ENCODE peak calls at places on chromosomes 1 and 21, in six cellular contexts. N is ovary, Q is tibial nerve, B is stomach, E is upper lobe of left lung, G is A549. A is an unnamed sample.

GRCh38 chr1:229210844-229211243 is 60.1 kb upstream of the RAB4A start:
- DNase-seq in N (no peak), G (no peak), Q (no peak), E (no peak), B (no peak), A (no peak)

GRCh38 chr21:45303751-45304150 is 16.1 kb upstream of the POFUT2 start:
- DNase-seq in G (no peak), E (no peak), B (no peak), N (peak; percentile 35), Q (no peak), A (no peak)

GRCh38 chr1:221356693-221357092 is 385.2 kb downstream of the DUSP10 start:
- DNase-seq in N (no peak), G (no peak), E (no peak), B (no peak), Q (no peak), A (no peak)

GRCh38 chr21:44814498-44815023 is 3.3 kb downstream of the SUMO3 start:
- DNase-seq in G (no peak), Q (no peak), E (no peak), N (no peak), B (no peak), A (no peak)

GRCh38 chr21:41947596-41948403 is 6.0 kb downstream of the C2CD2 start:
- DNase-seq in B (no peak), Q (no peak), E (no peak), G (no peak), N (peak; percentile 56), A (no peak)

GRCh38 chr1:25858494-25858893 is 763 bp downstream of the AUNIP start:
- DNase-seq in Q (no peak), E (no peak), G (no peak), N (no peak), B (no peak), A (no peak)

GRCh38 chr1:20640183-20640597 is 6.9 kb downstream of the PINK1 start:
- DNase-seq in B (peak; percentile 49), G (peak; percentile 54), Q (no peak), N (peak; percentile 43), E (no peak), A (peak; percentile 61)

GRCh38 chr1:1907098-1907736 is 7.8 kb upstream of the CALML6 start:
- DNase-seq in G (no peak), N (no peak), Q (no peak), B (peak; percentile 58), E (no peak), A (peak; percentile 60)

GRCh38 chr21:36627242-36627641 is 71.7 kb upstream of the SIM2 start:
- DNase-seq in G (no peak), N (no peak), B (no peak), Q (no peak), E (no peak), A (no peak)

GRCh38 chr1:156910309-156910782 is 10.1 kb upstream of the LRRC71 start:
- DNase-seq in B (peak; percentile 54), G (peak; percentile 66), N (no peak), Q (no peak), E (peak; percentile 38), A (peak; percentile 54)

GRCh38 chr1:65429806-65430205 is 9.3 kb downstream of the LEPR start:
- DNase-seq in E (no peak), Q (no peak), B (no peak), G (peak; percentile 55), N (peak; percentile 20), A (no peak)

GRCh38 chr1:100362821-100363466 is 10.6 kb downstream of the CDC14A start:
- DNase-seq in G (no peak), B (no peak), N (no peak), E (no peak), Q (no peak), A (no peak)

GRCh38 chr1:246317291-246317690 is 189.8 kb downstream of the SMYD3 start:
- DNase-seq in Q (no peak), G (no peak), E (no peak), N (no peak), B (no peak), A (no peak)
- H3K4me1 ChIP-seq in Q (no peaks in the 10 kb centered on the region), G (peaks cover 5% of the 10 kb centered on the region), E (peaks cover 4% of the 10 kb centered on the region), N (peaks cover 2% of the 10 kb centered on the region), B (no peaks in the 10 kb centered on the region), A (no peaks in the 10 kb centered on the region)

GRCh38 chr1:56817716-56818463 is 1.3 kb downstream of the FYB2 start:
- DNase-seq in E (no peak), N (no peak), G (no peak), Q (no peak), B (no peak), A (no peak)

GRCh38 chr1:56816909-56817308 is 2.3 kb downstream of the FYB2 start:
- DNase-seq in N (no peak), E (no peak), B (no peak), G (no peak), Q (no peak), A (no peak)

GRCh38 chr1:56820755-56821461 is 1.7 kb upstream of the FYB2 start:
- DNase-seq in E (peak; percentile 73), Q (peak; percentile 43), G (peak; percentile 69), B (peak; percentile 89), N (peak; percentile 51), A (peak; percentile 86)

GRCh38 chr1:56821462-56821797 is 2.2 kb upstream of the FYB2 start:
- DNase-seq in N (no peak), Q (no peak), E (no peak), G (no peak), B (no peak), A (no peak)

GRCh38 chr1:56819393-56819899 is at the start of gene FYB2:
- DNase-seq in B (peak; percentile 54), E (no peak), Q (no peak), G (no peak), N (no peak), A (peak; percentile 35)
- TF ChIP-seq EP300 in B (no peak), E (no peak), Q (no peak), G (no peak), N (no peak), A (no peak)

DNA sequence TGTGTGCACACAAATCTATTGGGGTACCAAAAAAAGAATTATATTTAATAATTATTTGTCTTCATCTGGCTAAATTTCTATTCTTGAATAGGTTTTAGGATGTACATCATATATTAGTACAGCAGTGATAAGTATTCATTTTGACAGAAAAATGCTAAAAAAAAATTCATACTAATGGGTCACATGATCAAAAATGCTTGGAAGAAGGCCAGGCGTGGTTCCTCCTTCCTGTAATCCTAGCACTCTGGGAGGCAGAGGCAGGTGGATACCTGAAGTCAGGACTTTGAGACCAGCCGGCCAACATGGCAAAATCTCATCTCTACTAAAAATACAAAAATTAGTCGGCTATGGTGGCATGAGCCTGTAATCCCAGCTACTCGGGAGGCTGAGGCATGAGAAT is 26.9 kb upstream of the PTGFRN start:
- DNase-seq in N (no peak), Q (no peak), E (no peak), B (no peak), G (no peak), A (no peak)
- H3K27ac ChIP-seq in N (no peak overlapping the region), Q (no peak overlapping the region), E (no peak overlapping the region), B (no peak overlapping the region), G (no peak overlapping the region), A (no peak overlapping the region)

GRCh38 chr1:97904528-97904927 is 16.3 kb downstream of the DPYD start:
- DNase-seq in E (no peak), G (no peak), N (no peak), Q (no peak), B (no peak), A (no peak)
- H3K4me1 ChIP-seq in E (peaks cover 64% of the 10 kb centered on the region), G (peaks cover 28% of the 10 kb centered on the region), N (peaks cover 2% of the 10 kb centered on the region), Q (no peaks in the 10 kb centered on the region), B (no peaks in the 10 kb centered on the region), A (no peaks in the 10 kb centered on the region)

GRCh38 chr1:27528701-27529637 is 39.0 kb upstream of the WASF2 start:
- DNase-seq in B (no peak), G (no peak), E (peak; percentile 63), N (peak; percentile 96), Q (peak; percentile 79), A (peak; percentile 49)

GRCh38 chr1:27527857-27528700 is 38.1 kb upstream of the WASF2 start:
- DNase-seq in Q (no peak), E (peak; percentile 80), B (peak; percentile 67), G (no peak), N (peak; percentile 72), A (peak; percentile 83)

GRCh38 chr1:27526569-27527222 is 36.7 kb upstream of the WASF2 start:
- DNase-seq in Q (no peak), G (no peak), B (no peak), E (no peak), N (no peak), A (no peak)

GRCh38 chr1:27525296-27526271 is 35.6 kb upstream of the WASF2 start:
- DNase-seq in E (peak; percentile 74), Q (no peak), G (no peak), B (no peak), N (peak; percentile 80), A (peak; percentile 75)

GRCh38 chr1:27527223-27527856 is 37.4 kb upstream of the WASF2 start:
- DNase-seq in B (no peak), E (peak; percentile 40), Q (no peak), N (peak; percentile 88), G (no peak), A (peak; percentile 66)
- TF ChIP-seq EP300 in B (no peak), E (no peak), Q (no peak), N (no peak), G (no peak), A (no peak)

GRCh38 chr1:33372162-33372561 is 51.3 kb upstream of the A3GALT2 start:
- DNase-seq in G (no peak), E (no peak), Q (no peak), N (no peak), B (no peak), A (no peak)

GRCh38 chr1:33370286-33370685 is 49.4 kb upstream of the A3GALT2 start:
- DNase-seq in E (no peak), N (no peak), Q (no peak), G (no peak), B (no peak), A (no peak)

GRCh38 chr1:33372677-33373076 is 51.8 kb upstream of the A3GALT2 start:
- DNase-seq in E (no peak), G (no peak), B (no peak), N (no peak), Q (no peak), A (no peak)

GRCh38 chr1:33370827-33371226 is 49.9 kb upstream of the A3GALT2 start:
- DNase-seq in B (no peak), Q (no peak), G (no peak), E (no peak), N (no peak), A (no peak)

GRCh38 chr1:33371334-33371733 is 50.4 kb upstream of the A3GALT2 start:
- DNase-seq in N (no peak), E (no peak), B (no peak), G (no peak), Q (no peak), A (no peak)
- H3K27ac ChIP-seq in N (no peak overlapping the region), E (no peak overlapping the region), B (no peak overlapping the region), G (no peak overlapping the region), Q (no peak overlapping the region), A (no peak overlapping the region)